ENCODE peak calls at places on chromosomes 16 and 17, in ten cellular contexts. One of them, this sample, is unnamed.

GRCh38 chr16:58301052-58301451 is 6.2 kb upstream of the PRSS54 start:
- DNase-seq in skeletal muscle cell: no peak
- DNase-seq in NCI-H2107: no peak
- DNase-seq in EL: no peak
- DNase-seq in thoracic aorta: no peak
- DNase-seq in NCI-H510A: no peak
- DNase-seq in activated naive CD8-positive, alpha-beta T cell treated with anti-CD3 and anti-CD28 coated beads, Interleukin-2, amount 50 U/mL, for 24 hours: no peak
- DNase-seq in AG09319: no peak
- DNase-seq in AG04449: no peak
- DNase-seq in A673: no peak
- DNase-seq in this sample: no peak

GRCh38 chr17:37661372-37662014 is 18.2 kb upstream of the DDX52 start:
- DNase-seq in skeletal muscle cell: no peak
- DNase-seq in NCI-H2107: no peak
- DNase-seq in EL: no peak
- DNase-seq in thoracic aorta: no peak
- DNase-seq in NCI-H510A: no peak
- DNase-seq in activated naive CD8-positive, alpha-beta T cell treated with anti-CD3 and anti-CD28 coated beads, Interleukin-2, amount 50 U/mL, for 24 hours: no peak
- DNase-seq in AG09319: no peak
- DNase-seq in AG04449: no peak
- DNase-seq in A673: no peak
- DNase-seq in this sample: no peak

GRCh38 chr17:77502626-77503292 is 362.0 kb downstream of the SEC14L1 start:
- DNase-seq in skeletal muscle cell: no peak
- DNase-seq in NCI-H2107: no peak
- DNase-seq in EL: no peak
- DNase-seq in thoracic aorta: no peak
- DNase-seq in NCI-H510A: no peak
- DNase-seq in activated naive CD8-positive, alpha-beta T cell treated with anti-CD3 and anti-CD28 coated beads, Interleukin-2, amount 50 U/mL, for 24 hours: no peak
- DNase-seq in AG09319: no peak
- DNase-seq in AG04449: no peak
- DNase-seq in A673: no peak
- DNase-seq in this sample: no peak

GRCh38 chr17:10743316-10744009 is 13.6 kb upstream of the TMEM220 start:
- DNase-seq in skeletal muscle cell: peak; percentile 10
- DNase-seq in NCI-H2107: no peak
- DNase-seq in EL: no peak
- DNase-seq in thoracic aorta: no peak
- DNase-seq in NCI-H510A: no peak
- DNase-seq in activated naive CD8-positive, alpha-beta T cell treated with anti-CD3 and anti-CD28 coated beads, Interleukin-2, amount 50 U/mL, for 24 hours: no peak
- DNase-seq in AG09319: peak; percentile 52
- DNase-seq in AG04449: no peak
- DNase-seq in A673: no peak
- DNase-seq in this sample: no peak

GRCh38 chr16:60107467-60107866 is 1373.4 kb upstream of the GOT2 start:
- DNase-seq in skeletal muscle cell: no peak
- DNase-seq in NCI-H2107: no peak
- DNase-seq in EL: peak; percentile 78
- DNase-seq in thoracic aorta: no peak
- DNase-seq in NCI-H510A: no peak
- DNase-seq in activated naive CD8-positive, alpha-beta T cell treated with anti-CD3 and anti-CD28 coated beads, Interleukin-2, amount 50 U/mL, for 24 hours: no peak
- DNase-seq in AG09319: peak; percentile 45
- DNase-seq in AG04449: no peak
- DNase-seq in A673: no peak
- DNase-seq in this sample: peak; percentile 87

GRCh38 chr17:49414271-49414621 is 436 bp downstream of the PHB1 start:
- DNase-seq in skeletal muscle cell: no peak
- DNase-seq in NCI-H2107: no peak
- DNase-seq in EL: no peak
- DNase-seq in thoracic aorta: no peak
- DNase-seq in NCI-H510A: no peak
- DNase-seq in activated naive CD8-positive, alpha-beta T cell treated with anti-CD3 and anti-CD28 coated beads, Interleukin-2, amount 50 U/mL, for 24 hours: no peak
- DNase-seq in AG09319: no peak
- DNase-seq in AG04449: no peak
- DNase-seq in A673: no peak
- DNase-seq in this sample: no peak

GRCh38 chr16:86252596-86252995 is 257.7 kb upstream of the FOXF1 start:
- DNase-seq in skeletal muscle cell: no peak
- DNase-seq in NCI-H2107: no peak
- DNase-seq in EL: peak; percentile 49
- DNase-seq in thoracic aorta: no peak
- DNase-seq in NCI-H510A: no peak
- DNase-seq in activated naive CD8-positive, alpha-beta T cell treated with anti-CD3 and anti-CD28 coated beads, Interleukin-2, amount 50 U/mL, for 24 hours: peak; percentile 4
- DNase-seq in AG09319: no peak
- DNase-seq in AG04449: no peak
- DNase-seq in A673: peak; percentile 32
- DNase-seq in this sample: peak; percentile 43

GRCh38 chr17:8829036-8829941 is 30.1 kb upstream of the MFSD6L start:
- DNase-seq in skeletal muscle cell: no peak
- DNase-seq in NCI-H2107: no peak
- DNase-seq in EL: no peak
- DNase-seq in thoracic aorta: no peak
- DNase-seq in NCI-H510A: no peak
- DNase-seq in activated naive CD8-positive, alpha-beta T cell treated with anti-CD3 and anti-CD28 coated beads, Interleukin-2, amount 50 U/mL, for 24 hours: no peak
- DNase-seq in AG09319: no peak
- DNase-seq in AG04449: no peak
- DNase-seq in A673: no peak
- DNase-seq in this sample: no peak

GRCh38 chr16:25108054-25108453 is 3.5 kb upstream of the LCMT1 start:
- DNase-seq in skeletal muscle cell: no peak
- DNase-seq in NCI-H2107: no peak
- DNase-seq in EL: no peak
- DNase-seq in thoracic aorta: no peak
- DNase-seq in NCI-H510A: peak; percentile 3
- DNase-seq in activated naive CD8-positive, alpha-beta T cell treated with anti-CD3 and anti-CD28 coated beads, Interleukin-2, amount 50 U/mL, for 24 hours: peak; percentile 29
- DNase-seq in AG09319: no peak
- DNase-seq in AG04449: no peak
- DNase-seq in A673: peak; percentile 31
- DNase-seq in this sample: peak; percentile 24

GRCh38 chr17:76014100-76014924 is 12.8 kb downstream of the EVPL start:
- DNase-seq in skeletal muscle cell: no peak
- DNase-seq in NCI-H2107: peak; percentile 80
- DNase-seq in EL: peak; percentile 70
- DNase-seq in thoracic aorta: no peak
- DNase-seq in NCI-H510A: peak; percentile 82
- DNase-seq in activated naive CD8-positive, alpha-beta T cell treated with anti-CD3 and anti-CD28 coated beads, Interleukin-2, amount 50 U/mL, for 24 hours: peak; percentile 76
- DNase-seq in AG09319: peak; percentile 19
- DNase-seq in AG04449: no peak
- DNase-seq in A673: peak; percentile 81
- DNase-seq in this sample: peak; percentile 61

GRCh38 chr16:83849434-83849833 is 41.7 kb downstream of the HSBP1 start:
- DNase-seq in skeletal muscle cell: no peak
- DNase-seq in NCI-H2107: no peak
- DNase-seq in EL: no peak
- DNase-seq in thoracic aorta: no peak
- DNase-seq in NCI-H510A: no peak
- DNase-seq in activated naive CD8-positive, alpha-beta T cell treated with anti-CD3 and anti-CD28 coated beads, Interleukin-2, amount 50 U/mL, for 24 hours: no peak
- DNase-seq in AG09319: no peak
- DNase-seq in AG04449: no peak
- DNase-seq in A673: no peak
- DNase-seq in this sample: no peak

GRCh38 chr17:29663155-29663554 is 40.4 kb upstream of the CORO6 start:
- DNase-seq in skeletal muscle cell: no peak
- DNase-seq in NCI-H2107: no peak
- DNase-seq in EL: no peak
- DNase-seq in thoracic aorta: no peak
- DNase-seq in NCI-H510A: peak; percentile 57
- DNase-seq in activated naive CD8-positive, alpha-beta T cell treated with anti-CD3 and anti-CD28 coated beads, Interleukin-2, amount 50 U/mL, for 24 hours: no peak
- DNase-seq in AG09319: no peak
- DNase-seq in AG04449: no peak
- DNase-seq in A673: no peak
- DNase-seq in this sample: peak; percentile 48

GRCh38 chr16:53417011-53417410 is 17.3 kb upstream of the RBL2 start:
- DNase-seq in skeletal muscle cell: no peak
- DNase-seq in NCI-H2107: no peak
- DNase-seq in EL: peak; percentile 2
- DNase-seq in thoracic aorta: no peak
- DNase-seq in NCI-H510A: no peak
- DNase-seq in activated naive CD8-positive, alpha-beta T cell treated with anti-CD3 and anti-CD28 coated beads, Interleukin-2, amount 50 U/mL, for 24 hours: no peak
- DNase-seq in AG09319: no peak
- DNase-seq in AG04449: no peak
- DNase-seq in A673: no peak
- DNase-seq in this sample: peak; percentile 20

GRCh38 chr16:59527206-59527997 is 793.3 kb upstream of the GOT2 start:
- DNase-seq in skeletal muscle cell: no peak
- DNase-seq in NCI-H2107: no peak
- DNase-seq in EL: peak; percentile 90
- DNase-seq in thoracic aorta: no peak
- DNase-seq in NCI-H510A: no peak
- DNase-seq in activated naive CD8-positive, alpha-beta T cell treated with anti-CD3 and anti-CD28 coated beads, Interleukin-2, amount 50 U/mL, for 24 hours: no peak
- DNase-seq in AG09319: peak; percentile 29
- DNase-seq in AG04449: peak; percentile 74
- DNase-seq in A673: peak; percentile 5
- DNase-seq in this sample: peak; percentile 70

GRCh38 chr16:31141489-31142108 is 6.1 kb upstream of the PRSS8 start:
- DNase-seq in skeletal muscle cell: peak; percentile 23
- DNase-seq in NCI-H2107: no peak
- DNase-seq in EL: no peak
- DNase-seq in thoracic aorta: no peak
- DNase-seq in NCI-H510A: no peak
- DNase-seq in activated naive CD8-positive, alpha-beta T cell treated with anti-CD3 and anti-CD28 coated beads, Interleukin-2, amount 50 U/mL, for 24 hours: no peak
- DNase-seq in AG09319: no peak
- DNase-seq in AG04449: peak; percentile 46
- DNase-seq in A673: no peak
- DNase-seq in this sample: peak; percentile 57

GRCh38 chr17:20202141-20202574 is 193.0 kb downstream of the SPECC1 start:
- DNase-seq in skeletal muscle cell: no peak
- DNase-seq in NCI-H2107: no peak
- DNase-seq in EL: no peak
- DNase-seq in thoracic aorta: no peak
- DNase-seq in NCI-H510A: no peak
- DNase-seq in activated naive CD8-positive, alpha-beta T cell treated with anti-CD3 and anti-CD28 coated beads, Interleukin-2, amount 50 U/mL, for 24 hours: no peak
- DNase-seq in AG09319: no peak
- DNase-seq in AG04449: no peak
- DNase-seq in A673: no peak
- DNase-seq in this sample: no peak

GRCh38 chr17:4537451-4538235 is 17.5 kb downstream of the MYBBP1A start:
- DNase-seq in skeletal muscle cell: no peak
- DNase-seq in NCI-H2107: no peak
- DNase-seq in EL: no peak
- DNase-seq in thoracic aorta: no peak
- DNase-seq in NCI-H510A: no peak
- DNase-seq in activated naive CD8-positive, alpha-beta T cell treated with anti-CD3 and anti-CD28 coated beads, Interleukin-2, amount 50 U/mL, for 24 hours: no peak
- DNase-seq in AG09319: no peak
- DNase-seq in AG04449: no peak
- DNase-seq in A673: no peak
- DNase-seq in this sample: no peak

GRCh38 chr17:48614904-48615211 is 234 bp downstream of the HOXB8 start:
- DNase-seq in skeletal muscle cell: no peak
- DNase-seq in NCI-H2107: no peak
- DNase-seq in EL: no peak
- DNase-seq in thoracic aorta: no peak
- DNase-seq in NCI-H510A: peak; percentile 24
- DNase-seq in activated naive CD8-positive, alpha-beta T cell treated with anti-CD3 and anti-CD28 coated beads, Interleukin-2, amount 50 U/mL, for 24 hours: no peak
- DNase-seq in AG09319: no peak
- DNase-seq in AG04449: no peak
- DNase-seq in A673: peak; percentile 34
- DNase-seq in this sample: no peak

GRCh38 chr17:40582328-40582901 is 17.1 kb upstream of the CCR7 start:
- DNase-seq in skeletal muscle cell: no peak
- DNase-seq in NCI-H2107: peak; percentile 50
- DNase-seq in EL: no peak
- DNase-seq in thoracic aorta: no peak
- DNase-seq in NCI-H510A: peak; percentile 78
- DNase-seq in activated naive CD8-positive, alpha-beta T cell treated with anti-CD3 and anti-CD28 coated beads, Interleukin-2, amount 50 U/mL, for 24 hours: peak; percentile 65
- DNase-seq in AG09319: no peak
- DNase-seq in AG04449: no peak
- DNase-seq in A673: no peak
- DNase-seq in this sample: no peak

GRCh38 chr17:41687828-41688640 is 651 bp upstream of the EIF1 start:
- DNase-seq in skeletal muscle cell: no peak
- DNase-seq in NCI-H2107: no peak
- DNase-seq in EL: peak; percentile 71
- DNase-seq in thoracic aorta: no peak
- DNase-seq in NCI-H510A: peak; percentile 74
- DNase-seq in activated naive CD8-positive, alpha-beta T cell treated with anti-CD3 and anti-CD28 coated beads, Interleukin-2, amount 50 U/mL, for 24 hours: peak; percentile 65
- DNase-seq in AG09319: no peak
- DNase-seq in AG04449: no peak
- DNase-seq in A673: peak; percentile 61
- DNase-seq in this sample: peak; percentile 68

GRCh38 chr17:16374129-16374528 is 6.8 kb upstream of the UBB start:
- DNase-seq in skeletal muscle cell: peak; percentile 52
- DNase-seq in NCI-H2107: no peak
- DNase-seq in EL: peak; percentile 41
- DNase-seq in thoracic aorta: peak; percentile 31
- DNase-seq in NCI-H510A: no peak
- DNase-seq in activated naive CD8-positive, alpha-beta T cell treated with anti-CD3 and anti-CD28 coated beads, Interleukin-2, amount 50 U/mL, for 24 hours: no peak
- DNase-seq in AG09319: no peak
- DNase-seq in AG04449: peak; percentile 33
- DNase-seq in A673: no peak
- DNase-seq in this sample: no peak

GRCh38 chr16:61544165-61544564 is 492.1 kb downstream of the CDH8 start:
- DNase-seq in skeletal muscle cell: no peak
- DNase-seq in NCI-H2107: no peak
- DNase-seq in EL: no peak
- DNase-seq in thoracic aorta: no peak
- DNase-seq in NCI-H510A: no peak
- DNase-seq in activated naive CD8-positive, alpha-beta T cell treated with anti-CD3 and anti-CD28 coated beads, Interleukin-2, amount 50 U/mL, for 24 hours: no peak
- DNase-seq in AG09319: no peak
- DNase-seq in AG04449: no peak
- DNase-seq in A673: no peak
- DNase-seq in this sample: no peak

GRCh38 chr16:48014349-48015135 is 141.3 kb downstream of the ABCC12 start:
- DNase-seq in skeletal muscle cell: no peak
- DNase-seq in NCI-H2107: no peak
- DNase-seq in EL: peak; percentile 43
- DNase-seq in thoracic aorta: no peak
- DNase-seq in NCI-H510A: no peak
- DNase-seq in activated naive CD8-positive, alpha-beta T cell treated with anti-CD3 and anti-CD28 coated beads, Interleukin-2, amount 50 U/mL, for 24 hours: no peak
- DNase-seq in AG09319: no peak
- DNase-seq in AG04449: no peak
- DNase-seq in A673: peak; percentile 15
- DNase-seq in this sample: peak; percentile 35

GRCh38 chr16:16067127-16067526 is 117.7 kb downstream of the ABCC1 start:
- DNase-seq in skeletal muscle cell: no peak
- DNase-seq in NCI-H2107: no peak
- DNase-seq in EL: no peak
- DNase-seq in thoracic aorta: peak; percentile 40
- DNase-seq in NCI-H510A: peak; percentile 22
- DNase-seq in activated naive CD8-positive, alpha-beta T cell treated with anti-CD3 and anti-CD28 coated beads, Interleukin-2, amount 50 U/mL, for 24 hours: no peak
- DNase-seq in AG09319: no peak
- DNase-seq in AG04449: no peak
- DNase-seq in A673: no peak
- DNase-seq in this sample: no peak

GRCh38 chr17:82648761-82649474 is 674 bp upstream of the WDR45B start:
- DNase-seq in skeletal muscle cell: no peak
- DNase-seq in NCI-H2107: no peak
- DNase-seq in EL: peak; percentile 34
- DNase-seq in thoracic aorta: no peak
- DNase-seq in NCI-H510A: no peak
- DNase-seq in activated naive CD8-positive, alpha-beta T cell treated with anti-CD3 and anti-CD28 coated beads, Interleukin-2, amount 50 U/mL, for 24 hours: peak; percentile 52
- DNase-seq in AG09319: no peak
- DNase-seq in AG04449: no peak
- DNase-seq in A673: peak; percentile 54
- DNase-seq in this sample: no peak

GRCh38 chr17:83129676-83130075 is 50.3 kb downstream of the METRNL start:
- DNase-seq in skeletal muscle cell: no peak
- DNase-seq in NCI-H2107: no peak
- DNase-seq in EL: no peak
- DNase-seq in thoracic aorta: no peak
- DNase-seq in NCI-H510A: no peak
- DNase-seq in activated naive CD8-positive, alpha-beta T cell treated with anti-CD3 and anti-CD28 coated beads, Interleukin-2, amount 50 U/mL, for 24 hours: no peak
- DNase-seq in AG09319: no peak
- DNase-seq in AG04449: no peak
- DNase-seq in A673: no peak
- DNase-seq in this sample: no peak

GRCh38 chr17:76547183-76547641 is 7.4 kb downstream of the PRCD start:
- DNase-seq in skeletal muscle cell: peak; percentile 49
- DNase-seq in NCI-H2107: peak; percentile 34
- DNase-seq in EL: peak; percentile 70
- DNase-seq in thoracic aorta: no peak
- DNase-seq in NCI-H510A: no peak
- DNase-seq in activated naive CD8-positive, alpha-beta T cell treated with anti-CD3 and anti-CD28 coated beads, Interleukin-2, amount 50 U/mL, for 24 hours: peak; percentile 64
- DNase-seq in AG09319: no peak
- DNase-seq in AG04449: no peak
- DNase-seq in A673: peak; percentile 91
- DNase-seq in this sample: peak; percentile 88

This sample was measured in H4.